ENCODE peak calls at places on chromosomes 4 and X, in six cellular contexts. P, L, W, K, H and B are unnamed samples.

GRCh38 chrX:24026403-24026801 is 584 bp downstream of the KLHL15 start:
- DNase-seq in H (peak; percentile 25), L (peak; percentile 23), P (no peak), W (no peak), K (no peak), B (no peak)

GRCh38 chr4:6368601-6369000 is 99.0 kb downstream of the WFS1 start:
- DNase-seq in P (no peak), L (no peak), W (no peak), K (no peak), H (no peak), B (no peak)

GRCh38 chr4:90187148-90187884 is 60.1 kb downstream of the CCSER1 start:
- DNase-seq in K (no peak), L (no peak), P (no peak), W (no peak), H (no peak), B (no peak)

GRCh38 chr4:40713798-40714197 is 36.0 kb upstream of the NSUN7 start:
- DNase-seq in W (no peak), K (no peak), H (no peak), L (no peak), P (no peak), B (no peak)

GRCh38 chrX:53287493-53288138 is 6.2 kb upstream of the IQSEC2 start:
- DNase-seq in K (no peak), W (no peak), P (no peak), H (peak; percentile 71), L (no peak), B (peak; percentile 71)

GRCh38 chrX:105462191-105462590 is 241.7 kb upstream of the TEX13A start:
- DNase-seq in W (no peak), L (no peak), K (no peak), H (no peak), P (no peak), B (peak; percentile 12)

GRCh38 chr4:145929415-145930178 is 9.0 kb downstream of the ZNF827 start:
- DNase-seq in L (no peak), W (peak; percentile 31), P (no peak), H (no peak), K (no peak), B (no peak)

GRCh38 chr4:177391287-177391686 is 51.0 kb downstream of the AGA start:
- DNase-seq in H (no peak), P (no peak), K (no peak), W (no peak), L (no peak), B (peak; percentile 41)

GRCh38 chr4:80393246-80393969 is 57.9 kb downstream of the CFAP299 start:
- DNase-seq in H (peak; percentile 43), P (no peak), K (peak; percentile 6), W (no peak), L (no peak), B (peak; percentile 73)

GRCh38 chrX:10471426-10471825 is 149.0 kb downstream of the MID1 start:
- DNase-seq in H (no peak), P (no peak), W (no peak), L (no peak), K (no peak), B (no peak)

GRCh38 chr4:105246712-105247111 is 100.0 kb downstream of the TET2 start:
- DNase-seq in K (no peak), L (peak; percentile 39), W (no peak), P (no peak), H (peak; percentile 4), B (peak; percentile 80)

GRCh38 chr4:20395160-20395773 is 143.6 kb downstream of the SLIT2 start:
- DNase-seq in H (peak; percentile 20), K (peak; percentile 8), P (no peak), W (peak; percentile 32), L (peak; percentile 73), B (peak; percentile 45)

GRCh38 chr4:6894086-6894478 is 15.5 kb upstream of the TBC1D14 start:
- DNase-seq in L (no peak), H (no peak), W (no peak), K (no peak), P (no peak), B (no peak)

GRCh38 chr4:102832105-102832504 is 4.8 kb upstream of the UBE2D3 start:
- DNase-seq in P (no peak), K (no peak), L (no peak), H (no peak), W (no peak), B (no peak)

GRCh38 chr4:164204434-164204833 is 549.5 kb upstream of the SMIM31 start:
- DNase-seq in W (peak; percentile 1), K (peak; percentile 61), L (no peak), H (peak; percentile 20), P (no peak), B (peak; percentile 97)

DNA sequence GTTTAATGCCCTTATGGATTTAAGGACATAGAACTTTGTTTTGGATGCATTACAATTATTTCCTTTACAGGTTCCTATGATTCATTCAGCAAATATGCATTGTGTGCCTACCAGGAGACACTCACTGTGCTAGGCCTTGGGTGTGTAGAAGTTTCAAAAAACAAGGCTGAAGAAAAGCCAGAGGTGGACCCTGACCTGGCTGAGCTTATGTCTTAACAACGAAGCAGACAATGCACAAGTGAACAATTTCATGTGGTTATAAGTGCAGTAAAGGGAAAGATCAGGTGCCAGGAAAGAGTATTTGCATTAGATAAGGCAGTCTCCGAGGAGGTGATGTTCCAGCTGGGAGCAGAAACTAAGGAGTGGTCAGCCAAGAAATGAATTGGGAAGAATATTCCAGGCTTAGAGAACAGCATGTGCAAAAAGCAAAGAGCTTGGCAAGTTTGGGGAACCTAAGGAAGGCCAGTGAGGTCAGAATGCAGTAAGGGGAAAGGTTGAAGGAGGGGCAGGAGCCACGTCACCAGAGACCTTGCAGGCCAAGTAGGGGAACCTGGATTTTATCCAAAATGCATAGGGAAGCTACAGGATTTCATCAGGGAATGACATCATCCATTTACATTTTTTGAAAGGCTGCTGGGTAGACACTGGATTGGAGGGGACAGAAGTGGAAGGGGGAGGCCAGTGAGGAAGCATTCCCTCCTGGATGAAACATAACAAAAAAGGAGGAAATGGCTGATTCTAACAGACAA is 193.6 kb downstream of the SOWAHB start:
- DNase-seq in L (no peak), K (no peak), H (peak; percentile 76), W (no peak), P (no peak), B (peak; percentile 86)
- H2AFZ ChIP-seq in L (no peak overlapping the region), K (no peak overlapping the region), H (no peak overlapping the region), W (no peak overlapping the region), P (no peak overlapping the region), B (no peak overlapping the region)

DNA sequence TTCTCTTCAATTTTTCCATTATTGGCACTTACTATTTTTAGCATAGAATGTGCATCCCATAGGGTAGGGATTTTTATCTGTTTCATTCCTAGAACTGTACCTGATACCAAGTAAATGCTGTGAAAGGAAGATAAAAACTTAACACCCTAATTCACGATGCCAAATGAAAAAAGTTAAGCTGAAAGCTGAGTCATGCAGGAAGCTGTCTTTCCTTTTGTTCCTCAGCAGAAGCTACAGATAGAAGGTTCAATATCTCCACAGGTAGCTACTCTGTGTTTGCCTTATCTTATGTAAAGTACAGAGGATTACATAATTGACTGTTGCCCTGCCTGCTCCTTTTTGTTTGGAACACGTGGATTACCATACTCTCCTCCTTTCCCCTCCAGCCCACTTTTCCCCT is 77.0 kb downstream of the LRP2BP start:
- DNase-seq in K (no peak), H (peak; percentile 26), W (peak; percentile 81), P (peak; percentile 47), L (peak; percentile 66), B (no peak)
- H3K27ac ChIP-seq in K (no peak overlapping the region), H (no peak overlapping the region), W (peak overlapping the region; percentile 70), P (peak overlapping the region; percentile 32), L (peak overlapping the region; percentile 76), B (no peak overlapping the region)

GRCh38 chr4:189162888-189163287 is 777.8 kb upstream of the FRG1 start:
- DNase-seq in K (no peak), H (peak; percentile 38), P (no peak), L (no peak), W (no peak), B (no peak)

GRCh38 chr4:189162073-189162789 is 778.4 kb upstream of the FRG1 start:
- DNase-seq in W (no peak), K (no peak), L (peak; percentile 51), H (no peak), P (no peak), B (no peak)
- H3K4me3 ChIP-seq in W (no peak overlapping the region), K (no peak overlapping the region), L (peak overlapping the region; percentile 15), H (no peak overlapping the region), P (no peak overlapping the region), B (no peak overlapping the region)

GRCh38 chr4:76584235-76585152 is 149.5 kb downstream of the SHROOM3 start:
- DNase-seq in W (no peak), L (no peak), K (no peak), H (peak; percentile 96), P (no peak), B (no peak)

GRCh38 chr4:76585897-76586360 is 150.9 kb downstream of the SHROOM3 start:
- DNase-seq in W (peak; percentile 7), K (peak; percentile 98), L (peak; percentile 91), P (peak; percentile 91), H (peak; percentile 85), B (no peak)

GRCh38 chr4:76588268-76588667 is 153.2 kb downstream of the SHROOM3 start:
- DNase-seq in H (no peak), P (no peak), K (no peak), L (peak; percentile 75), W (no peak), B (no peak)

GRCh38 chr4:76582817-76583087 is 147.7 kb downstream of the SHROOM3 start:
- DNase-seq in W (no peak), H (no peak), P (no peak), K (no peak), L (no peak), B (no peak)

GRCh38 chr4:76585270-76585669 is 150.2 kb downstream of the SHROOM3 start:
- DNase-seq in P (no peak), L (peak; percentile 61), K (no peak), W (no peak), H (peak; percentile 92), B (peak; percentile 98)
- H2AFZ ChIP-seq in P (peak overlapping the region; percentile 66), L (no peak overlapping the region), K (no peak overlapping the region), W (no peak overlapping the region), H (no peak overlapping the region), B (no peak overlapping the region)

DNA sequence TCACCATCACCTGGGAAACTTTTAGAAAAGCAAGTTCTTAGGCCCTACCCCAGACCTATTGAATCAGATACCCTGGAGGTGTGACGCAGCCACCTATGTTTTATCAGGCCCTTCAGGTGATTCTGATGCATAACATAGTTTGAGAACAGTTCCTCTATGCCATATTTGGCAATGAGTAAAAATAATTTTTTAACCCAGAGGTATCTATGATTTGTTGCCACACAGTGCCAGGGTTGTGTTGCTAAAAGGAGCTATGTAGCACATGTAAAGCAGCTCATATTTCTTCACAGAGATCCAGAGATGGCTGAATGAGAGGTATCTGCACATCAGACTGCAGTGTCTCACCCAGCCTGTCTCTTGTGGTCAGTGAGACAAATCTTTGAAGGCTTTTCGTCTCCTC is 85.3 kb downstream of the PTPN13 start:
- DNase-seq in L (no peak), K (peak; percentile 63), H (no peak), W (no peak), P (no peak), B (no peak)
- H3K27ac ChIP-seq in L (no peak overlapping the region), K (no peak overlapping the region), H (no peak overlapping the region), W (no peak overlapping the region), P (no peak overlapping the region), B (no peak overlapping the region)

DNA sequence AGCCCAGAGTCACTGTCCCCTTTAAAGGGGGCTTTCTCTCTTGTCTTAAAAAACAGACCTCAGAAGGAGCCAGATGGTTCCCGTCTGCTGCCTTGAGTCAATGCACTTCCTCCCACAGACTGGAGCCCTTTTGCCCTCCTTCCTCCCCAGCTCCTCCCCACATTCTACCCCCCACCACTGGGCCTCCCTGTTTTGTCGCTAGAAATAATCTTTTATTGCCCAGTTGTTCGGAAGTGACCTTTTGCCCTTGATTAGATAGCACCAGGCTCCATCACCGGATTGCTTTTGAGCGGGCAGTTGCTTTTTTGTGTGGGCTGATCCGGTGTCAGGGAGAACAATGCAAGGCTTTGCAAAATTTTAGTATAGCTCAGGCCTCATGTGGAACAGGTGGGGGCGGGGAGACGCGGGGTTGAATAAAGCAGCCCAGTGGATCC is 47.7 kb downstream of the SPRY1 start:
- DNase-seq in H (peak; percentile 78), W (peak; percentile 93), K (no peak), L (peak; percentile 91), P (no peak), B (peak; percentile 57)
- H3K4me3 ChIP-seq in H (no peak overlapping the region), W (no peak overlapping the region), K (no peak overlapping the region), L (peak overlapping the region; percentile 37), P (no peak overlapping the region), B (no peak overlapping the region)